ENCODE peak calls at places on chromosomes 7 and 10, in eight cellular contexts. E, T, O, N, H, A, U and Y are unnamed samples.

GRCh38 chr10:101453318-101453717 is 99.4 kb downstream of the BTRC start:
- DNase-seq in H (no peak), E (no peak), A (no peak), O (no peak), T (no peak), U (no peak), N (no peak), Y (no peak)

GRCh38 chr10:74244097-74244685 is 93.2 kb downstream of the ADK start:
- DNase-seq in U (no peak), N (peak), A (no peak), T (no peak), H (no peak), O (peak), E (peak), Y (no peak)

GRCh38 chr7:51006483-51007235 is 224.0 kb upstream of the GRB10 start:
- DNase-seq in N (no peak), H (no peak), U (no peak), O (no peak), E (no peak), T (no peak), A (no peak), Y (no peak)

GRCh38 chr7:114818501-114818900 is 103.4 kb upstream of the MDFIC start:
- DNase-seq in E (peak), H (no peak), T (no peak), N (peak), A (no peak), O (no peak), U (peak), Y (no peak)

GRCh38 chr7:135210818-135211178 is 528 bp downstream of the WDR91 start:
- DNase-seq in U (peak), H (no peak), O (no peak), N (peak), A (no peak), T (no peak), E (peak), Y (no peak)

GRCh38 chr7:115410972-115411686 is 489.2 kb downstream of the MDFIC start:
- DNase-seq in U (no peak), O (no peak), N (no peak), H (no peak), E (no peak), T (no peak), A (no peak), Y (no peak)

GRCh38 chr10:33661580-33662269 is 327.3 kb upstream of the NRP1 start:
- DNase-seq in N (no peak), O (peak), T (peak), A (peak), E (peak), U (peak), H (peak), Y (peak)

GRCh38 chr10:79079490-79080355 is 11.0 kb downstream of the ZMIZ1 start:
- DNase-seq in A (no peak), T (no peak), E (peak), N (peak), O (no peak), H (no peak), U (peak), Y (no peak)

GRCh38 chr7:29771081-29771832 is 35.1 kb upstream of the WIPF3 start:
- DNase-seq in T (no peak), H (no peak), N (no peak), O (no peak), E (no peak), A (no peak), U (no peak), Y (no peak)